ENCODE peak calls at places on chromosomes 5 and 9, in five cellular contexts. E is naive thymus-derived CD4-positive, alpha-beta T cell; S is effector memory CD4-positive, alpha-beta T cell; K is substantia nigra; D is A673. W is an unnamed sample.

GRCh38 chr5:179345429-179346321 is at the start of gene ADAMTS2:
- DNase-seq in E (no peak), S (no peak), K (no peak), D (peak), W (no peak)

GRCh38 chr5:73540192-73540591 is 25.2 kb downstream of the ANKRA2 start:
- DNase-seq in E (no peak), S (no peak), K (no peak), D (no peak), W (no peak)

GRCh38 chr5:110251366-110251765 is 475.1 kb downstream of the TMEM232 start:
- DNase-seq in E (no peak), S (no peak), K (no peak), D (no peak), W (no peak)

GRCh38 chr5:161400583-161400982 is 145.9 kb downstream of the GABRB2 start:
- DNase-seq in E (no peak), S (no peak), K (no peak), D (no peak), W (no peak)

GRCh38 chr9:125632321-125633115 is 74.5 kb downstream of the MAPKAP1 start:
- DNase-seq in E (peak), S (no peak), K (no peak), D (no peak), W (no peak)

GRCh38 chr9:131100445-131100844 is 4.1 kb downstream of the AIF1L start:
- DNase-seq in E (no peak), S (no peak), K (no peak), D (no peak), W (no peak)

GRCh38 chr5:103442756-103443155 is 119.8 kb downstream of the NUDT12 start:
- DNase-seq in E (no peak), S (no peak), K (no peak), D (no peak), W (no peak)

GRCh38 chr5:138138949-138139775 is at the start of gene NME5:
- DNase-seq in E (no peak), S (no peak), K (peak), D (peak), W (no peak)

GRCh38 chr5:54547711-54548250 is 30.2 kb downstream of the SNX18 start:
- DNase-seq in E (no peak), S (no peak), K (no peak), D (peak), W (no peak)

GRCh38 chr9:76658510-76659231 is 105.6 kb upstream of the PCA3 start:
- DNase-seq in E (no peak), S (no peak), K (no peak), D (peak), W (no peak)

GRCh38 chr9:89482950-89483349 is 15.0 kb downstream of the SEMA4D start:
- DNase-seq in E (peak), S (no peak), K (no peak), D (no peak), W (no peak)

GRCh38 chr5:150184990-150185952 is 4.6 kb upstream of the SLC6A7 start:
- DNase-seq in E (no peak), S (no peak), K (no peak), D (no peak), W (no peak)

GRCh38 chr5:106376522-106376921 is 1294.2 kb downstream of the EFNA5 start:
- DNase-seq in E (no peak), S (no peak), K (no peak), D (no peak), W (no peak)

DNA sequence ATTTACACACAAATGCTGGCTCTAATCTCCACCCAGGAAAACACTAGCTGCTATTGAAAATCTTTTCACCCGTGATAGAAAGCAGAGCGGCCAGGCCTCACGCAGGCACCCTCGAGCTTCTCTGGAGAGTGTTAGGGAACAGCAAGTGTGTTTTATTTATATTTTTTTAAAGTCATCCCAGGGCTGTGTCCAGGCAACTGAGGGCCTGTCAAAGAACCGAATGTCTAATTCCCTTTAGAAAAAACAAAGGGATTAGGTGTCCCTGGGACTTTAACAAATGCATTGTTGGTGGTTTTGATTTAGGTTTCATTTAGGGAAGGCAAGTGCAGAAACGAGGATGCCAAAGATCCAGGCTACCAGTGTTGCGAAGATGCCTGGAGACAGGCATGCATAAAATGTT is 51.2 kb upstream of the SPRY4 start:
- DNase-seq in E (no peak), S (no peak), K (no peak), D (no peak), W (no peak)
- H3K27ac ChIP-seq in E (no peak), S (no peak), K (no peak), D (no peak), W (no peak)

DNA sequence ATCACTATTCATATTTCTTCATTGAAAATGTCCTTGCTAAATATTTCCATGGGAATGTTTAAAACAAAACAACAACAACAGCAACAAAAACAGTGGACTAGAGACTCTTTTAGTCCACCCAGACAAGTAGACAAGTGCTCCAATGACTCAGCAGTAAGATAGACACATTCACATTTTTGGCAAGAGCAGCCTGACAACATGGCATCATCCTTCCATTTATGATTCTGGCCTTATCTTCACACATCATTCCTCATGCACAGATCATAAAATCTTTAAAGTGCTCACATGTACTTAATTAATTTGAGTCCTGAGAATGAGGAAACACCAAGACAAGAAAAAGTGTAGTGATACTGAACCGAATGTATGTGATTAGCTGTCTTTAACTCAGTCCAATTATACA is 132.6 kb upstream of the PDE4D start:
- DNase-seq in E (no peak), S (no peak), K (no peak), D (no peak), W (no peak)
- H3K27ac ChIP-seq in E (no peak), S (no peak), K (no peak), D (no peak), W (no peak)

GRCh38 chr5:121968910-121969607 is 7.3 kb downstream of the SRFBP1 start:
- DNase-seq in E (no peak), S (no peak), K (no peak), D (peak), W (peak)
- H3K27ac ChIP-seq in E (no peak), S (no peak), K (no peak), D (peak), W (peak)

DNA sequence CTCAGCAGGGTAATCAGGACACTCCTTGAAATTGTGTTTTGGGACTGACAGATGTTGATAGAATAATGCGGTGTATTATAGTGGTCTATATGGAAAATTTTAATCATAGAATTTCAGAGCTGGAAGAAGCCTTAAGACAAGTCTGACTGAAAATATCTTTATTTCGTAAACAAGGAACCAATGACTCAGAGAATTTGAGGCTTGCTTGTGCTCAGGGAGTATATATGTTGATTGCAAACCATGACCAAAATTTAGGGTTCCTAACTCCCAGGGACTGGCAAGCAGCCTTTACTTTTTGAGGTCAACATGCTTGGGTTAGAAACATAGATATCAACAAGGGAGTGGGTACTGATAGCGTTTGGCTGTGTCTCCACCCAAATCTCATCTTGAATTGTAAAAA is 287.2 kb downstream of the CD180 start:
- DNase-seq in E (no peak), S (no peak), K (no peak), D (no peak), W (no peak)
- H3K27ac ChIP-seq in E (no peak), S (no peak), K (no peak), D (no peak), W (no peak)

DNA sequence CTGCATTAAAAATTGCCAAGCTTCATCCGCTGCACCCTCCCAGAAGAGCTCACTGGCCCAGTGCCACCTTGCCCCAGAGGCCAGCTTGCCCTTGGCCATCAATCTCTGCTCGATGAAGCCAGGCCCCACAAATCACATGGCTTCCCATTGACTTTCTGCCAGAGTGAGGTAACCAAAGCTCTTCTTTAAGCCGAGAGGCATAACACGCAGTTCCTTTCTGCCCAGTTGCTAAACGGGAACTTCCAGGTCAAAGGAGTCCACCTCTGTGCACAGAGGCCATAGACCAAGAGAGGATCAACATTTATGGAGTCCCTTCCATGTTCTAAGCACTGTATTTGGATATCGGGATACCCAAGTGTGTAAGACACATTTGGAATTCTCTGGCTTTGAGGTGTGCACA is 208.8 kb downstream of the KIF4B start:
- DNase-seq in E (no peak), S (no peak), K (no peak), D (no peak), W (no peak)
- H3K27ac ChIP-seq in E (no peak), S (no peak), K (no peak), D (no peak), W (no peak)

GRCh38 chr9:134188421-134189166 is 24.2 kb upstream of the RNU6ATAC start:
- DNase-seq in E (no peak), S (no peak), K (no peak), D (no peak), W (no peak)

GRCh38 chr9:134186471-134187109 is 22.2 kb upstream of the RNU6ATAC start:
- DNase-seq in E (no peak), S (no peak), K (no peak), D (no peak), W (no peak)

GRCh38 chr9:134189167-134189474 is 24.8 kb upstream of the RNU6ATAC start:
- DNase-seq in E (no peak), S (no peak), K (no peak), D (no peak), W (no peak)

GRCh38 chr9:134187110-134187531 is 22.8 kb upstream of the RNU6ATAC start:
- DNase-seq in E (no peak), S (no peak), K (no peak), D (no peak), W (no peak)

GRCh38 chr9:134187821-134188420 is 23.6 kb upstream of the RNU6ATAC start:
- DNase-seq in E (no peak), S (no peak), K (no peak), D (no peak), W (no peak)
- H3K27ac ChIP-seq in E (no peak), S (no peak), K (no peak), D (no peak), W (no peak)

DNA sequence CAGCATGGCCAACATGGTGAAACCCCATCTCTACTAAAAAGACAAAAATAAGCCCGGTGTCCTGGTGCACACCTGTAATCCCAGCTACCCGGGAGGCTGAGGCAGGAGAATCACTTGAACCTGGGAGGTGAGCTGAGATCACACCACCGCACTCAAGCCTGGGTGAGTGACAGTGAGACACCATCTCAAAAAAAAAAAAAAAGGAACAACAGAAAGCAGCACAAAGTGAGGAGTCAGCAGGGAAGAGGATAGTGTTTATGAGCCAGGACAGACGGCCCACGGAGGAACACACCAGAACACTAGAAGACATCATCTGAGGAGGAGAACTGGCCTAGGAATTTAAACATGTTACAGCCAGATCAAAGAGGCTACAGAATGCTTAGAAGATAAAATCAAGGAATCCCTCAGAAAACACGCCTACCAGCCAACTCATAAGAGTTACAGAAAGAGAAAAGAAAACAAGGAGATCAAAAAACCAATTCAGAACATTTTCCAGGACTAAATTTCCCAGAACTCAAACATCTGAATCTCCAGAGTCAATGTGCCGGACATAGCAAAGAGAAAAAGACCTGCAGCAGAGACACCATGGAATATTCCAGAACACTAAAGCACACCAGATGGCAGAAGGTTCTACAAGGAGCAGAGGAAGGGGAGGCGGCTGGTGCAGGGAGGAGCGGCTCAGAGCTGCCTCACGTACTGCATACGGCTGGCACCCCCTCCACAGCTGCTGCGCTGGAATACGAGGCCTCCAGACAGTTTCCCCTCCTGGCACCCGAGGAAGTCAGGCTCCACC is 12.1 kb downstream of the UBAC1 start:
- DNase-seq in E (no peak), S (no peak), K (no peak), D (no peak), W (no peak)
- H3K27ac ChIP-seq in E (no peak), S (no peak), K (no peak), D (no peak), W (no peak)

GRCh38 chr5:134006119-134006514 is 1.3 kb upstream of the VDAC1 start:
- DNase-seq in E (no peak), S (no peak), K (no peak), D (no peak), W (no peak)
- H3K27ac ChIP-seq in E (no peak), S (no peak), K (peak), D (no peak), W (peak)

GRCh38 chr9:74095925-74096324 is 401.2 kb upstream of the RORB start:
- DNase-seq in E (no peak), S (no peak), K (no peak), D (no peak), W (no peak)
- H3K27ac ChIP-seq in E (no peak), S (no peak), K (no peak), D (no peak), W (no peak)

GRCh38 chr9:33439731-33440130 is 7.7 kb downstream of the AQP3 start:
- DNase-seq in E (no peak), S (no peak), K (no peak), D (no peak), W (no peak)

GRCh38 chr9:33438926-33439511 is 8.4 kb downstream of the AQP3 start:
- DNase-seq in E (no peak), S (no peak), K (no peak), D (no peak), W (no peak)

GRCh38 chr9:33442125-33442524 is 5.3 kb downstream of the AQP3 start:
- DNase-seq in E (no peak), S (no peak), K (no peak), D (no peak), W (no peak)

GRCh38 chr9:33443047-33443446 is 4.3 kb downstream of the AQP3 start:
- DNase-seq in E (no peak), S (no peak), K (no peak), D (no peak), W (no peak)

GRCh38 chr9:33440609-33441008 is 6.8 kb downstream of the AQP3 start:
- DNase-seq in E (no peak), S (no peak), K (no peak), D (no peak), W (no peak)
- H3K27ac ChIP-seq in E (no peak), S (no peak), K (no peak), D (no peak), W (no peak)